ENCODE peak calls at places on chromosomes 12 and 14, in six cellular contexts. H, Q, S, M, Z and X are unnamed samples.

GRCh38 chr12:90548595-90548994 is 406.4 kb downstream of the CCER1 start:
- DNase-seq in M (no peak), H (no peak), Z (no peak), Q (no peak), S (no peak), X (no peak)

GRCh38 chr14:105442834-105443233 is 23.2 kb downstream of the MTA1 start:
- DNase-seq in S (no peak), Q (no peak), Z (no peak), H (no peak), M (no peak), X (no peak)

GRCh38 chr12:114003286-114003685 is 37.2 kb upstream of the RBM19 start:
- DNase-seq in S (no peak), Z (no peak), M (no peak), H (no peak), Q (no peak), X (no peak)

GRCh38 chr14:91295851-91296796 is 51.6 kb upstream of the GPR68 start:
- DNase-seq in Z (no peak), H (no peak), Q (no peak), M (no peak), S (no peak), X (no peak)

GRCh38 chr12:87853448-87854003 is 175.7 kb downstream of the C12orf50 start:
- DNase-seq in M (no peak), H (no peak), Q (no peak), S (no peak), Z (no peak), X (no peak)

GRCh38 chr12:77232045-77232444 is 166.7 kb upstream of the E2F7 start:
- DNase-seq in Q (no peak), S (no peak), H (peak), M (no peak), Z (no peak), X (peak)

GRCh38 chr14:77848031-77848430 is 48.1 kb downstream of the ADCK1 start:
- DNase-seq in Z (no peak), S (no peak), H (peak), M (no peak), Q (no peak), X (peak)

GRCh38 chr12:100718212-100718611 is 76.4 kb upstream of the ANO4 start:
- DNase-seq in Q (no peak), M (no peak), S (no peak), Z (no peak), H (peak), X (peak)

GRCh38 chr12:82708507-82708906 is 21.8 kb downstream of the TMTC2 start:
- DNase-seq in H (no peak), M (peak), S (no peak), Z (no peak), Q (no peak), X (peak)

GRCh38 chr14:36845346-36846042 is 183.8 kb downstream of the PAX9 start:
- DNase-seq in M (no peak), H (no peak), Q (no peak), S (no peak), Z (no peak), X (no peak)

GRCh38 chr14:59215353-59215752 is 26.9 kb downstream of the DAAM1 start:
- DNase-seq in Q (peak), Z (peak), H (peak), M (peak), S (peak), X (peak)

GRCh38 chr14:69006346-69006745 is 27.2 kb upstream of the ACTN1 start:
- DNase-seq in M (no peak), S (no peak), Z (no peak), Q (no peak), H (no peak), X (no peak)

GRCh38 chr14:95998656-95999055 is 40.5 kb upstream of the C14orf132 start:
- DNase-seq in H (peak), Q (no peak), M (no peak), S (no peak), Z (no peak), X (peak)

GRCh38 chr14:95533822-95534221 is 1.0 kb upstream of the GLRX5 start:
- DNase-seq in S (no peak), Q (peak), H (no peak), M (no peak), Z (no peak), X (no peak)

GRCh38 chr14:101506211-101506920 is 54.9 kb upstream of the DIO3 start:
- DNase-seq in Q (peak), M (no peak), Z (peak), S (peak), H (no peak), X (no peak)

GRCh38 chr14:54890794-54891193 is 11.8 kb downstream of the GCH1 start:
- DNase-seq in M (no peak), S (no peak), Z (no peak), Q (no peak), H (no peak), X (no peak)

GRCh38 chr12:115752913-115753726 is 524.4 kb downstream of the MED13L start:
- DNase-seq in Q (no peak), Z (peak), M (no peak), S (no peak), H (peak), X (peak)

GRCh38 chr14:99382781-99383456 is 97.7 kb downstream of the SETD3 start:
- DNase-seq in H (no peak), Q (no peak), S (no peak), Z (no peak), M (no peak), X (peak)

GRCh38 chr12:77064891-77065360 is 443 bp downstream of the E2F7 start:
- DNase-seq in Q (no peak), Z (peak), H (no peak), S (no peak), M (no peak), X (no peak)

GRCh38 chr12:89098390-89099102 is 253.8 kb downstream of the DUSP6 start:
- DNase-seq in Z (no peak), Q (no peak), M (peak), S (no peak), H (no peak), X (no peak)

GRCh38 chr12:113190761-113191160 is 5.2 kb downstream of the RITA1 start:
- DNase-seq in H (peak), Z (no peak), M (no peak), Q (no peak), S (no peak), X (peak)

GRCh38 chr12:13095266-13095995 is 8.0 kb downstream of the GSG1 start:
- DNase-seq in S (no peak), M (no peak), Z (no peak), Q (no peak), H (no peak), X (no peak)

GRCh38 chr12:20452496-20452895 is 84.2 kb downstream of the PDE3A start:
- DNase-seq in H (no peak), S (no peak), M (no peak), Z (no peak), Q (no peak), X (no peak)

GRCh38 chr14:51455041-51455835 is 196.5 kb upstream of the FRMD6 start:
- DNase-seq in H (no peak), Z (no peak), Q (no peak), M (no peak), S (no peak), X (no peak)

GRCh38 chr14:70652871-70653270 is 11.2 kb downstream of the TTC9 start:
- DNase-seq in S (no peak), Z (no peak), H (peak), Q (no peak), M (no peak), X (no peak)

GRCh38 chr12:113437729-113438100 is 15.5 kb downstream of the SDSL start:
- DNase-seq in M (no peak), H (no peak), S (no peak), Z (no peak), Q (no peak), X (no peak)

GRCh38 chr12:56206373-56207166 is 15.2 kb downstream of the RNF41 start:
- DNase-seq in Q (peak), H (peak), Z (peak), S (no peak), M (peak), X (peak)

GRCh38 chr12:46361667-46362034 is 10.9 kb downstream of the SLC38A2 start:
- DNase-seq in S (no peak), H (no peak), M (no peak), Q (no peak), Z (no peak), X (peak)

DNA sequence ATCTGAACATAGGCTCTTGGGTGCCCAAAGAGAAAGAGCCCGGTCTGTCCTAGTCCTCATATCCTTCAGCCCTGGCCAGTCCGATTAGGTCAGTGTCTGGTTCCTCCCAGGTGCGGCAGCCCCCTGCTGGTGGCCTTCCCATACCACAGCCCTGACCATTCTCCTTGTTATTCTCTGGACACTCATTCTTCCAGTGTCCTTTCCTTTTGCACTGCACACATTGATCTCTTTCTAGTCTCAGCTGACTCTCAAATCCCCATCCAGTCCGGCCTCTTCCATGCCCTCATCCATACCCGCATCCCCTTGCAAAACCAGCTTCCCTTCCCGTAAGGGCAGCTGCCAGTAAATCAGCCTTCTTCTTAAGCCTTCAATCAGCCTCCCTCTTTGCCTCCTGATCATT is 1316.3 kb downstream of the TMEM121 start:
- DNase-seq in H (no peak), M (no peak), Z (no peak), Q (peak), S (no peak), X (no peak)
- TF ChIP-seq CTCF in H (peak), M (peak), Z (no peak), Q (no peak), S (no peak), X (no peak)

GRCh38 chr12:54662028-54662427 is 13.9 kb upstream of the DCD start:
- DNase-seq in Q (no peak), M (no peak), S (no peak), Z (no peak), H (no peak), X (no peak)

GRCh38 chr12:54657048-54657696 is 9.0 kb upstream of the DCD start:
- DNase-seq in H (no peak), Z (no peak), Q (no peak), S (no peak), M (no peak), X (peak)

GRCh38 chr12:54660320-54660962 is 12.3 kb upstream of the DCD start:
- DNase-seq in Z (no peak), Q (no peak), S (no peak), H (no peak), M (no peak), X (no peak)

GRCh38 chr12:54661048-54661447 is 12.9 kb upstream of the DCD start:
- DNase-seq in H (no peak), Q (no peak), S (no peak), Z (no peak), M (no peak), X (no peak)

DNA sequence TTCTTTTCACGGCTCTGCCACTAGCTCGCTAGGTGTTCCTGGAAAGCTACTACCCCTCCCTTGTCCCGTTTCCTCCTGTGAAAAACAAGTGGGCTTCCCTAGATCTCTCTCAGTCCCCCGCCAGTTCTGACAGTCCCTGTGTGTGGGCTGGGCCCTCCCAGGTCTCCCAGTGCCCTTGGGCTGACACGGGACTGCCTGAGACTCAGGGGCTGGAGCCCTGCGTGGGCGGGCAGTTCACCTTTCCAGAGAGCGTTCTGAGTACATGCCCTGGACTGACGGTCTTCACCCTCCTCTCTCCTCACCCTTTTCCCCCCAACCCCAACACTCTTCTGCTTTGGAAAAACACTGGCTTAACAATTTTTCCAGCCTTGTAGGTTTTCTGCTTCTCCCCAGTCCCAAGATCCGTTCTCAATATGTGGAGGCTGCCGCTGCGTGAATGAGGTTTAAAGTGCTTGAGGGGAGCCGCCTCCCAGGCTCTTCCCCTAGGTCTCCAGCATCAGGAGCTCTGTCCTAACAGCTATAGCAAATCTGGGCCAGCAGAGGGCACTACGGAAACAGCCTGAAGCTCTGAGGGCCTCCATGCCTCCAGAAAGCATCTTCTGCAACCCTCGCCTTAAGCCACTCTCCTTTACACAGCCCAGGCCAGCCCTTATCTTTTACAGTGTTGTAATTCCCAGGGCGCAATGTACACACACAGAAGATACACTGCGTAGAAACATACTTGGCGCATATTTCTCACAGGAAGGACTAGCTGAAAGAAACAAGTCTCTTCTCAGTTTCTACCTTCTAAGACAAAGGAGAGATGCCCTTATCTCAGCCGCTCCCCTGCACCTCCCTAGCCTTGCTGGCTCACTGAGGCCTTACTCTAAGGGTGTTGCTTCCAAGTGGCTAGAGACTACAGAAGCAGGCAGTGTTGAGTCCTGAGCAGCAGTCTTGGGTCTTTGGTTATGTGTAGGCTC is 10.4 kb upstream of the DCD start:
- DNase-seq in H (peak), Q (no peak), M (peak), Z (no peak), S (no peak), X (peak)
- TF ChIP-seq CTCF in H (peak), Q (no peak), M (peak), Z (no peak), S (peak), X (peak)

GRCh38 chr12:50309950-50310349 is 26.6 kb upstream of the LIMA1 start:
- DNase-seq in Q (no peak), H (no peak), Z (no peak), S (no peak), M (no peak), X (no peak)

GRCh38 chr12:50313256-50313931 is 30.1 kb upstream of the LIMA1 start:
- DNase-seq in H (no peak), S (no peak), M (no peak), Z (no peak), Q (no peak), X (no peak)

GRCh38 chr12:50317198-50317597 is 33.9 kb upstream of the LIMA1 start:
- DNase-seq in S (no peak), M (no peak), Q (no peak), H (peak), Z (no peak), X (peak)

GRCh38 chr12:50315803-50316202 is 32.5 kb upstream of the LIMA1 start:
- DNase-seq in S (no peak), Z (no peak), H (no peak), M (no peak), Q (no peak), X (no peak)

DNA sequence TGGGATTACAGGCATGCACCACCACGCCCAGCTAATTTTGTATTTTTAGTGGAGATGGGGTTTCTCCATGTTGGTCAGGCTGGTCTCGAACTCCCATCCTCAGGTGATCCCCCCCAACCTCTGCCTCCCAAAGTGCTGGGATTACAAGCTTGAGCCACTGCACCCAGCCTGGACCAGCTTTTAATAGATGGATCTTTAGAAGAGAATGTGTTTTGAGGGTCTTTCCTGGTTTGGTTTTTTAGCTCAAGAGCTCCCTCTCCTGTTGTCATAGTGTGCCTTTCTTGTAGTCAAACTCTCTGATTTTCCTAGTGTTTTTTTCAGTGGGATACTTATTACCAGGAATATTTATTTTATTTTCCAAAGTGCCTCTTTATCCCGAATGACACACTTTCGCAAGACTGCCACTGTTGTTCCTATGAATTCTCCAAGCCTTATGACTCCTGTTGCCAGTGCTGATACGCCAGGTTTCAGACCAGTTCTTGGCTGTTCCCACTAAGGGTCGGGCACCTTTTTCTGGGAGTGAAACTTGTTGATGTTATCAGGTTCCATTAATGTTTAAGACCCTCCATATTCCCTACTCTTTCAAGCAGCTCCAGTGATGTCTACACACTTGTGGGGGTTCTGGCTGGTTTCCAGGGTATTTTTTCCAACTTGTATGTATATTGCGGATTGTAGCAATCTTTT is 31.5 kb upstream of the LIMA1 start:
- DNase-seq in H (peak), Q (no peak), S (no peak), M (no peak), Z (no peak), X (peak)
- TF ChIP-seq CTCF in H (peak), Q (no peak), S (peak), M (peak), Z (peak), X (peak)

GRCh38 chr14:93970589-93970966 is 5.8 kb downstream of the ASB2 start:
- DNase-seq in H (no peak), Z (no peak), Q (peak), M (no peak), S (no peak), X (no peak)
- TF ChIP-seq CTCF in H (peak), Z (peak), Q (no peak), M (peak), S (no peak), X (peak)

GRCh38 chr12:108821407-108822397 is 35.7 kb downstream of the SSH1 start:
- DNase-seq in S (peak), Q (no peak), Z (no peak), H (peak), M (no peak), X (peak)
- TF ChIP-seq CTCF in S (no peak), Q (no peak), Z (no peak), H (no peak), M (no peak), X (no peak)

GRCh38 chr14:94523265-94523664 is 14.0 kb upstream of the SERPINA12 start:
- DNase-seq in Q (no peak), H (no peak), Z (no peak), S (no peak), M (no peak), X (no peak)
- TF ChIP-seq CTCF in Q (no peak), H (no peak), Z (no peak), S (no peak), M (no peak), X (no peak)

GRCh38 chr14:53152627-53152908 is 555 bp downstream of the DDHD1 start:
- DNase-seq in M (no peak), Z (no peak), Q (no peak), H (no peak), S (no peak), X (peak)

GRCh38 chr14:53152909-53153701 is at the start of gene DDHD1:
- DNase-seq in M (peak), Q (peak), S (peak), H (peak), Z (peak), X (peak)

GRCh38 chr14:53151523-53151866 is 1.6 kb downstream of the DDHD1 start:
- DNase-seq in Z (no peak), H (no peak), S (no peak), M (no peak), Q (no peak), X (no peak)

GRCh38 chr14:53153702-53154112 is 584 bp upstream of the DDHD1 start:
- DNase-seq in Q (no peak), M (no peak), S (no peak), H (no peak), Z (no peak), X (no peak)

GRCh38 chr14:53151867-53152626 is 1.1 kb downstream of the DDHD1 start:
- DNase-seq in Q (peak), H (peak), M (peak), S (peak), Z (no peak), X (peak)
- TF ChIP-seq CTCF in Q (no peak), H (peak), M (peak), S (no peak), Z (no peak), X (peak)

DNA sequence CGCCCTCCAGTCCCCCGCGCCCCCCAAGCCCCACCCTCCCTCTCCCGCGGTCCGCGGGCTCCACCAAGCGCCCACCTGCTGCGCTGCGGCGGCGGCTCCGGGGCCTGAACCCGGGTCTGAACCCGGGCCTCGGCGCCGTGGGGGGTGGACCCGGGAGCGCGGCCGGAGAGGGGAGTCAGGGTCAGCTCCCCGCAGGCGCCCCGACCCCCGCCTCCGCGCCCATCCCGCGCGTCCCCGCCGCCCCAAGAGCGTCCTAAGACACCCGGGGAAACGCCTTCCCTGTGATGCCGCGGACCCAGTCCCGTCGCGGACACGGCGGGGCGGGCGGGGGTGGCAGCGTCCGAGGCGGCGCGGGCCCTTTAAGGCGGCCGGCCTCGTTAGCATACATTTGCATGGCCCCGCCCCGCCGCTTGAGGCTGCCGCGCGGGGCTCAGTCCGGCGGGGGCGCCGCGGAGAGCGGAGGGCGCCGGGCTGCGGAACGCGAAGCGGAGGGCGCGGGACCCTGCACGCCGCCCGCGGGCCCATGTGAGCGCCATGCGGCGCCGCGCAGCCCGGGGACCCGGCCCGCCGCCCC is at the start of gene MMP17:
- DNase-seq in H (peak), M (peak), Z (no peak), Q (no peak), S (no peak), X (peak)
- TF ChIP-seq CTCF in H (no peak), M (peak), Z (no peak), Q (no peak), S (no peak), X (no peak)